ENCODE peak calls at places on chromosomes 3 and 15, in six cellular contexts. C is transverse colon, S is neural progenitor cell, Q is cardiac muscle cell, W is WTC11, I is AG09319. P is an unnamed sample.

GRCh38 chr3:170848294-170848917 is 21.6 kb downstream of the RPL22L1 start:
- DNase-seq in Q (no peak), C (no peak), S (no peak), W (no peak), I (no peak), P (no peak)

GRCh38 chr3:108552267-108553159 is 36.7 kb downstream of the CIP2A start:
- DNase-seq in Q (peak), I (peak), S (peak), W (no peak), C (no peak), P (peak)

GRCh38 chr3:129046732-129047552 is 13.6 kb upstream of the GP9 start:
- DNase-seq in Q (no peak), W (no peak), I (no peak), S (no peak), C (peak), P (no peak)

GRCh38 chr15:45307230-45307924 is 55.3 kb downstream of the SLC28A2 start:
- DNase-seq in W (no peak), Q (no peak), C (no peak), S (peak), I (peak), P (peak)

GRCh38 chr3:112640333-112640863 is 545 bp downstream of the CCDC80 start:
- DNase-seq in W (no peak), Q (peak), C (no peak), S (peak), I (no peak), P (no peak)

GRCh38 chr15:68693071-68693470 is 114.3 kb downstream of the CORO2B start:
- DNase-seq in I (no peak), Q (no peak), W (no peak), C (no peak), S (no peak), P (no peak)

GRCh38 chr15:69265347-69265955 is 33.3 kb upstream of the PAQR5 start:
- DNase-seq in C (no peak), W (no peak), S (peak), Q (peak), I (peak), P (no peak)

GRCh38 chr15:55289011-55289572 is 521 bp downstream of the RAB27A start:
- DNase-seq in Q (peak), I (no peak), W (peak), S (peak), C (peak), P (peak)

GRCh38 chr3:88324788-88325187 is 175.0 kb downstream of the C3orf38 start:
- DNase-seq in S (no peak), Q (no peak), I (no peak), W (no peak), C (no peak), P (no peak)

GRCh38 chr15:43218908-43219706 is 1.7 kb downstream of the EPB42 start:
- DNase-seq in Q (peak), C (no peak), I (no peak), S (peak), W (peak), P (no peak)

GRCh38 chr3:148203263-148204010 is 494.3 kb upstream of the AGTR1 start:
- DNase-seq in S (peak), Q (no peak), C (no peak), W (no peak), I (no peak), P (no peak)

GRCh38 chr15:78766041-78766440 is 45.2 kb downstream of the ADAMTS7 start:
- DNase-seq in W (peak), Q (no peak), S (no peak), I (no peak), C (no peak), P (no peak)

GRCh38 chr15:72464251-72464650 is 9.9 kb upstream of the ARIH1 start:
- DNase-seq in S (no peak), C (no peak), W (no peak), I (no peak), Q (no peak), P (no peak)

GRCh38 chr15:70245932-70246622 is 148.4 kb upstream of the TLE3 start:
- DNase-seq in I (no peak), C (peak), Q (no peak), W (peak), S (no peak), P (no peak)

GRCh38 chr3:142288032-142288638 is 62.8 kb upstream of the GK5 start:
- DNase-seq in W (no peak), I (no peak), Q (no peak), S (peak), C (no peak), P (no peak)

GRCh38 chr3:78823859-78824258 is 943.9 kb downstream of the ROBO1 start:
- DNase-seq in S (no peak), Q (no peak), I (no peak), C (no peak), W (no peak), P (no peak)

GRCh38 chr3:69084668-69085542 is at the start of gene ARL6IP5:
- DNase-seq in W (peak), I (peak), Q (peak), C (peak), S (peak), P (peak)

GRCh38 chr15:56871180-56871579 is 47.3 kb upstream of the TCF12 start:
- DNase-seq in C (no peak), Q (no peak), I (peak), S (no peak), W (no peak), P (no peak)

GRCh38 chr3:129599073-129599472 is 7.4 kb downstream of the PLXND1 start:
- DNase-seq in I (no peak), W (no peak), Q (no peak), C (no peak), S (no peak), P (no peak)

GRCh38 chr3:4935347-4935746 is 43.9 kb upstream of the BHLHE40 start:
- DNase-seq in I (no peak), S (no peak), Q (no peak), W (no peak), C (no peak), P (no peak)

GRCh38 chr3:149542375-149543312 is 68.1 kb downstream of the TM4SF4 start:
- DNase-seq in C (no peak), Q (no peak), S (no peak), I (no peak), W (no peak), P (no peak)

GRCh38 chr15:66886686-66887273 is 178.6 kb upstream of the SMAD3 start:
- DNase-seq in C (no peak), Q (no peak), S (no peak), W (no peak), I (no peak), P (no peak)

GRCh38 chr15:55546718-55547117 is 38.7 kb upstream of the DNAAF4 start:
- DNase-seq in W (no peak), S (no peak), I (no peak), Q (no peak), C (no peak), P (no peak)

GRCh38 chr3:18351823-18352744 is 73.1 kb downstream of the SATB1 start:
- DNase-seq in W (no peak), I (no peak), Q (no peak), C (peak), S (peak), P (no peak)

GRCh38 chr3:10337323-10338163 is 16.6 kb upstream of the SEC13 start:
- DNase-seq in W (no peak), I (no peak), Q (no peak), S (no peak), C (no peak), P (no peak)

GRCh38 chr3:74139648-74140047 is 474.8 kb downstream of the CNTN3 start:
- DNase-seq in S (peak), C (no peak), I (no peak), Q (peak), W (peak), P (no peak)

GRCh38 chr15:50227076-50227475 is 38.5 kb downstream of the HDC start:
- DNase-seq in W (no peak), S (no peak), C (no peak), Q (no peak), I (peak), P (no peak)

GRCh38 chr3:61936344-61936937 is 375.1 kb downstream of the PTPRG start:
- DNase-seq in W (peak), C (peak), S (peak), I (no peak), Q (peak), P (peak)

GRCh38 chr15:81330351-81331085 is 6.6 kb upstream of the STARD5 start:
- DNase-seq in I (no peak), Q (no peak), S (no peak), W (no peak), C (no peak), P (no peak)

GRCh38 chr3:171439996-171440395 is 20.2 kb downstream of the TNIK start:
- DNase-seq in Q (no peak), C (no peak), I (no peak), S (no peak), W (no peak), P (no peak)

GRCh38 chr3:173932624-173933023 is 535.1 kb downstream of the NLGN1 start:
- DNase-seq in I (no peak), C (no peak), S (no peak), Q (no peak), W (no peak), P (no peak)

GRCh38 chr15:63598467-63599400 is 1.5 kb downstream of the FBXL22 start:
- DNase-seq in W (no peak), Q (peak), S (peak), C (peak), I (no peak), P (no peak)

GRCh38 chr15:44231842-44232241 is 36.8 kb upstream of the FRMD5 start:
- DNase-seq in I (no peak), W (no peak), Q (no peak), C (no peak), S (no peak), P (no peak)

GRCh38 chr3:154851644-154852043 is 228.5 kb upstream of the MME start:
- DNase-seq in C (no peak), S (no peak), Q (no peak), W (no peak), I (no peak), P (no peak)

GRCh38 chr3:481680-482079 is 285.1 kb downstream of the CHL1 start:
- DNase-seq in I (no peak), W (no peak), C (no peak), S (no peak), Q (no peak), P (peak)
- TF ChIP-seq CTCF in I (no peak), W (no peak), C (no peak), S (peak), Q (peak), P (no peak)

GRCh38 chr15:59532770-59533379 is 78.7 kb upstream of the GCNT3 start:
- DNase-seq in S (peak), I (no peak), Q (peak), C (peak), W (peak), P (peak)
- TF ChIP-seq CTCF in S (peak), I (peak), Q (peak), C (peak), W (peak), P (peak)

DNA sequence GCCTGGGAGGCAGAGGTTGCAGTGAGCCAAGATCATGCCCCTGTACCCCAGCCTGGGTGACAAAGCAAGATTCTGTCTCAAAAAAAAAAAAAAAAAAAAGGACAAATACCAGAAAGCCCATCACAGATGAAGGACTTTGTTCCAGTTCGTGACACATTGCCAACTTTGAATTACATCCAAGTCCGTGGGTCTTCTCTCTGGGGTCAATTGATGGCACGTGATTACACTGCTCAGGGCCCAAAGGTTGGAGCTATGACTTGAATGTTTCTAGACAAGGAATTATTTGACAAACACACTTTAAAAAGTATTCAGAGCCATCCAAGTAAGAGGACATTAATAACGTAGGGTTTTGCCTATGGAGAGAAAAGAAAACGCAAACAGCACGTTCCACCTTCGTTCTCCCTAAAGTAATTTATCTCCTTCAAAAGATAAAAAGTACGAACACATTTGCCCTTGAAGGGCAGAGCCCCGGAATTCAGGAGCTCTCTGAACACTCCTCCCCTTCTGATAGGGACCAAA is 31.4 kb upstream of the ST3GAL6 start:
- DNase-seq in I (no peak), W (no peak), C (no peak), Q (no peak), S (no peak), P (no peak)
- TF ChIP-seq CTCF in I (no peak), W (no peak), C (no peak), Q (no peak), S (no peak), P (no peak)

GRCh38 chr3:159765025-159765859 is 223.4 kb upstream of the IL12A start:
- DNase-seq in W (peak), S (peak), I (peak), Q (peak), C (peak), P (peak)

GRCh38 chr3:159763466-159764210 is 225.0 kb upstream of the IL12A start:
- DNase-seq in W (peak), S (peak), Q (peak), C (peak), I (peak), P (peak)

GRCh38 chr3:159765860-159766294 is 222.8 kb upstream of the IL12A start:
- DNase-seq in S (no peak), Q (peak), C (no peak), W (no peak), I (no peak), P (no peak)

GRCh38 chr3:159764211-159765024 is 224.2 kb upstream of the IL12A start:
- DNase-seq in C (peak), S (peak), I (peak), Q (no peak), W (peak), P (peak)

GRCh38 chr3:159766563-159767185 is 222.0 kb upstream of the IL12A start:
- DNase-seq in S (peak), W (peak), I (no peak), C (no peak), Q (peak), P (no peak)
- TF ChIP-seq CTCF in S (peak), W (peak), I (peak), C (peak), Q (peak), P (no peak)

GRCh38 chr15:65793813-65794104 is 1.7 kb upstream of the DENND4A start:
- DNase-seq in C (no peak), I (no peak), Q (no peak), S (no peak), W (no peak), P (no peak)
- TF ChIP-seq CTCF in C (no peak), I (no peak), Q (no peak), S (no peak), W (no peak), P (no peak)

GRCh38 chr3:185737020-185737419 is 87.8 kb downstream of the IGF2BP2 start:
- DNase-seq in Q (no peak), W (no peak), S (no peak), I (no peak), C (no peak), P (no peak)

GRCh38 chr3:185732782-185733181 is 92.1 kb downstream of the IGF2BP2 start:
- DNase-seq in I (no peak), C (no peak), W (no peak), S (no peak), Q (no peak), P (no peak)

GRCh38 chr3:185734725-185735096 is 90.1 kb downstream of the IGF2BP2 start:
- DNase-seq in W (no peak), Q (no peak), S (no peak), C (no peak), I (no peak), P (no peak)

GRCh38 chr3:185730550-185730949 is 94.3 kb downstream of the IGF2BP2 start:
- DNase-seq in C (no peak), I (no peak), Q (no peak), W (no peak), S (no peak), P (no peak)

DNA sequence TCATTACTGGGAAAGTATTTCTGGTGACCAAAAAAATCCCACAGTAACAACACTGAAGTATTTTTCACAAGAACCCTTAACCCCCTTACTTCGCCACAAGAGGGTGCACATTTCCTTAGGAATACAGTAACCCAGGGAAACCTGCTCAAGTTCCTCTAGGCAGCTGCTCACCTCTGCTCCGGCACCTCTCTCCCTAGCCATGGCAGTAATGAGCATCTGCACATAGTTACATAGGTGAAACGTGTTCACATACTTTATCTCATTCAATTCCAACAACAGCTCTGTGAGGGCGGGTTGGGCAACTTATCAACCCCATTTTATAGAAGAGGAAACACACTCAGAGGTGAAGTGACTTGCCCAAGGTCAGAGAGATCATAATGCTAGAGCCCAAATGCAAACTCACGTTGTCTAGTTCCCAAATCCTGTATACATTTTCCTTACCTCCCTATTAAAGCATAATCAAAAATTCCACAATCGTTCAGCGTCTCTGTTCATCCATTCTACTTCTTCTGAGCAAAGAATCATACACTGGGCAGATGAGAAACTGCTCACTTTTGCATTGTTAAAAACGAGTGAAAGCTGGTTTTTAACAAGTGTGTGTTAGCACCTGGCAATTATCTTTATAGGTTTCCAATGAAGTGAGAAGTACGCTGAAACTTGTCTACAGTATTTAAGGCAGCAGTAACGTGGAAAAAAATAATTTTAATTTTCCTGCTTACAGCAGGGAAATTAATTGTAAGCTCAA is 90.7 kb downstream of the IGF2BP2 start:
- DNase-seq in Q (peak), W (peak), I (peak), C (peak), S (peak), P (peak)
- TF ChIP-seq CTCF in Q (peak), W (peak), I (peak), C (peak), S (peak), P (peak)

GRCh38 chr3:207973-208372 is 11.4 kb downstream of the CHL1 start:
- DNase-seq in W (no peak), C (no peak), Q (no peak), S (no peak), I (no peak), P (no peak)
- TF ChIP-seq CTCF in W (no peak), C (no peak), Q (no peak), S (peak), I (no peak), P (no peak)

P was measured in GM10248.